ENCODE peak calls at places on chromosome 2, in six cellular contexts. O is brain microvascular endothelial cell, S is GM13976, U is endodermal cell, J is NB4, L is suprapubic skin. D is an unnamed sample.

GRCh38 chr2:71943238-71944182 is 204.2 kb downstream of the CYP26B1 start:
- DNase-seq in U (no peak), O (no peak), J (no peak), S (no peak), L (no peak), D (no peak)

GRCh38 chr2:83615491-83615890 is 843.6 kb downstream of the SUCLG1 start:
- DNase-seq in J (no peak), L (no peak), U (no peak), S (no peak), O (no peak), D (no peak)

GRCh38 chr2:54673501-54673998 is 49.9 kb upstream of the EML6 start:
- DNase-seq in J (peak; percentile 45), O (no peak), S (peak; percentile 50), U (peak; percentile 53), L (peak; percentile 94), D (no peak)

GRCh38 chr2:100418563-100418962 is 1.1 kb upstream of the CHST10 start:
- DNase-seq in L (no peak), U (no peak), S (no peak), O (no peak), J (no peak), D (no peak)

GRCh38 chr2:64189167-64189566 is 44.9 kb upstream of the PELI1 start:
- DNase-seq in L (no peak), S (no peak), U (peak; percentile 57), O (no peak), J (no peak), D (no peak)

GRCh38 chr2:88227446-88227845 is 57.3 kb downstream of the THNSL2 start:
- DNase-seq in S (no peak), U (peak; percentile 49), L (no peak), O (peak; percentile 2), J (no peak), D (peak; percentile 1)

GRCh38 chr2:109562421-109562820 is 51.3 kb downstream of the SEPTIN10 start:
- DNase-seq in S (no peak), U (no peak), J (no peak), O (no peak), L (no peak), D (peak; percentile 47)

GRCh38 chr2:151860613-151861146 is 32.5 kb upstream of the ARL5A start:
- DNase-seq in L (no peak), J (no peak), U (no peak), S (no peak), O (no peak), D (no peak)

DNA sequence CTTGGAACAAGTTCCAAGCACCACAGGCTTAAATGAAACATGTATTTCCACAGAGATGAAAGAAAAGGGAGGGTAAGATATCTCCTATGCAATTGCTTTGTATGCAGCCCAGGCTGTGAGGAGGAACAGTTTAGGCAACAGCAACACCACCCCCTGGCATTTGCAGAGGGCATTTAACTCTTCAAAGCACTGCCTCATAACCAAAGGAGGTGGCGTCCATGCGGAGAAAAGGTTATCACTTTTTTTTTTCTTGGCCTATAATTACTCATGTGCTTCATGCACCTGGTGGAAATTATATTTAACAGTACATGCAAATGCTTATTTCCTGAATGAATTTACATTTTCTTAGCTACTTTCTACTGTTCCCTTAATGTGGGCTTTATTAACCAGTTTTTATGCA is 286.0 kb downstream of the LPIN1 start:
- DNase-seq in L (no peak), O (no peak), S (peak; percentile 27), U (no peak), J (peak; percentile 20), D (no peak)
- TF ChIP-seq CTCF in L (no peak), O (no peak), S (no peak), U (peak; percentile 51), J (no peak), D (peak; percentile 10)

GRCh38 chr2:207503234-207503633 is 26.5 kb upstream of the CREB1 start:
- DNase-seq in O (peak; percentile 88), J (peak; percentile 18), S (peak; percentile 56), U (peak; percentile 51), L (no peak), D (no peak)

GRCh38 chr2:207506426-207506825 is 23.3 kb upstream of the CREB1 start:
- DNase-seq in J (no peak), S (peak; percentile 24), L (no peak), O (no peak), U (no peak), D (no peak)

GRCh38 chr2:207505728-207506127 is 24.0 kb upstream of the CREB1 start:
- DNase-seq in L (no peak), J (peak; percentile 33), S (no peak), O (peak; percentile 55), U (no peak), D (peak; percentile 79)

GRCh38 chr2:207505180-207505579 is 24.6 kb upstream of the CREB1 start:
- DNase-seq in L (no peak), O (no peak), S (no peak), U (peak; percentile 54), J (no peak), D (no peak)

DNA sequence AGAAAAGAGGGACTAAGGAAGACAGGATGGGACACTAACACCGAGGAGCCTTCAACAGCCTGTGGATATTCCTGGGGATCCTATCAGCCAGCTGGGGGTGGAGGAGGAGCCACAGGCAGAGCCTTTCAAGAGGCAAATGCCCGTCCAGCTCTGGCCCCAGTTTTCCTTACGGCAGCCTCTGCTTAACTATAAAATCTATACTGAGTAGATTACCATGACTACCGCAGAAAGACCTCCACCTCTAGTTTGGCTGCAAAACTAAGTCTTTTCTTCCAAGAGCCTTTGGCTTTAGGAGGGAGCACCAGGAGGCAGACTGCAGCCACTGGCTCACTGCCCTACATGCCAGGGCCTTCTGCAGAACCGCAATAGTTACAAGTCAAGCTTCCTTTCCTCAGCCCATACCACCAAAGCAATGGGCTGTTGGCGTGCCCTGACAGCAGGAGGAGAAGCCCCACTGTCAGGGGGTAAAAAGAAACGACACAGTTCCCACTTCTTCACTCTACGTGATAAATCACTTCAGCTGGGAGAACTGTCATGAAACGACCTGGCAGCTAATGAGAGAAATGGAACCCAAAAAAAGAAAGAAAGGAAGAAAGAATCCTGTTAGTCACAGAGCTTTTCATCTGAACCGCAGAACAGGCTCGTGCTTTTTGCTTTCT is 25.1 kb upstream of the CREB1 start:
- DNase-seq in O (peak; percentile 49), U (peak; percentile 63), J (no peak), S (no peak), L (no peak), D (peak; percentile 14)
- TF ChIP-seq CTCF in O (peak; percentile 42), U (no peak), J (no peak), S (no peak), L (no peak), D (no peak)

DNA sequence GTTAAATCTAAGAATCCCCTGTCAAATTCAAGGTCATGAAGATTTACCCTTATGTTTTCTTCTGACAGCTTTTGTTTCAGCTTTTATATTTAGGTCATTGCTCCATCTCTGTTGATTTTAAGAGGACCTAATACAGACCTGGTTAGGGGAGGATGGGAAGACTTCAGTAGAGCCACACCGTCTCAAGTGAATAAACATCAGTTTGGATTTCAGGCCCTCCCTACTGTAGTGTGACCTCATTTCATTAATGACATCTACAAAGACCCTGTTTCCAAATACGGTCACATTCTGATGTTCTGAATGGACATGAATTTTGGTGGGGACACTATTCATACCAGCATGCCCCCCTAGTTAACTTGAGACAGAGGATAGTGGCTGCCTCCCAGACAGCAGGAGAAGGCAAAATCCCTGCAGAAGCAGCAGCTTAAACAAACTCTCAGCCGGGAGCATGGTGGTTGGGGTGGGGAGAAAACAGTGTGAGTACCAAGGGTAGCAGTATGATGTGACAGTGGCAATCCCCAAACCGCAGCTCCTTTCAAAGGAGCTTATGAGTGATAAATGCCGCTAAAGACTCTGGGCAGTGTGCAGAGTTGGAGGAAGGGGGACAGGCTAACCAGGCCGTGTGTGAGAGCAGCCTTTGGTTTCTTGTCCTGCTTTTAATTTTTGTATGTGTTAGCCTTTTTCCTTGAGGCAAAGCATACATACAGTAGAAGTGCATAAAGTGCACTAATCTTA is 65.9 kb upstream of the TNP1 start:
- DNase-seq in U (no peak), J (no peak), S (no peak), L (no peak), O (no peak), D (no peak)
- TF ChIP-seq CTCF in U (no peak), J (no peak), S (no peak), L (no peak), O (no peak), D (no peak)

GRCh38 chr2:74675090-74675489 is 21.0 kb downstream of the SEMA4F start:
- DNase-seq in U (peak; percentile 67), J (no peak), L (no peak), O (no peak), S (no peak), D (no peak)
- TF ChIP-seq CTCF in U (peak; percentile 59), J (peak; percentile 9), L (no peak), O (peak; percentile 48), S (no peak), D (peak; percentile 64)

GRCh38 chr2:158923180-158923594 is 45.3 kb upstream of the TANC1 start:
- DNase-seq in L (no peak), J (no peak), S (no peak), O (no peak), U (peak; percentile 65), D (peak; percentile 9)

GRCh38 chr2:158923641-158924040 is 44.8 kb upstream of the TANC1 start:
- DNase-seq in O (no peak), J (no peak), S (no peak), U (no peak), L (no peak), D (no peak)

GRCh38 chr2:158922610-158923009 is 45.8 kb upstream of the TANC1 start:
- DNase-seq in O (no peak), S (no peak), U (no peak), J (no peak), L (no peak), D (no peak)

GRCh38 chr2:158926478-158926948 is 41.9 kb upstream of the TANC1 start:
- DNase-seq in J (no peak), S (no peak), O (peak; percentile 84), U (no peak), L (no peak), D (peak; percentile 60)

DNA sequence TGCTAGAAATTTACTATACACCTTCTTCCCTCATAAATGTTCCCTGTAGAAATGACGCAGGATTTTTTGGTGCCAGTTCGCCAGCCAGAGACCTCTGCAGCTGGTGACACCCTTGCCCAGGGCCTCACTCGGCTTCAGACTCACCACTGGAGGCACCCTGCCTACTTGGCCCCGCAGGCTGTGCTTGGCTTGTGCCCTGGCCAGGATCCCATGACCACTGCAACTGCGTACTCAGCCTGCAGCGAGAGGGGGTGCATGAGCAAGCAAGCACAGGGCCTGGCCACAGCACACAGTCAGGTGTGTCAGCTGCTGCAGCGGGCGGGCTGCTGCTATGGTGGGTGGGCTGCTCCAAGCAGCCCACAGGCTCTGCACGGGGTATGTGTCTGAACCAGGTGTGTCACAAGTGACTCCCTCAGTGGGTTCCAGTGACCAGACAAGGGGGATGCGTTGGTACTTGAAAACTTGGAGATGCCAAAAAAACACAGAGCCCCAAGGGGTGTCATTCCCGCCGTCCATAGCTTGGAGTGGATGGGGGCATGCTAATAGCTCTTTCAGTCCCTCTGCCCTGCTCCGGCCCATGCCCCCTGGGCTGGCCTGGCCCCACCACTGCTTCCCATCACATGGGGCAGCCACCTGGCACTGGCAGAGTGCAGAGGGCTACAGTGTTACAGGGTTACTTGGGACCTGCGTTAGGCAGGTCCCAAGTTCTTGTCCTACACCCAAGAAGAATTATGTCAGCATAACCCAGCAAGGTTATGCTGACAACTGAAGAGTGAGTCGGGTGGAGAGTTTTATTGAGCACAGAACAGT is 46.6 kb upstream of the TANC1 start:
- DNase-seq in J (no peak), S (no peak), U (peak; percentile 79), L (no peak), O (no peak), D (no peak)
- TF ChIP-seq CTCF in J (no peak), S (no peak), U (peak; percentile 33), L (no peak), O (no peak), D (no peak)

DNA sequence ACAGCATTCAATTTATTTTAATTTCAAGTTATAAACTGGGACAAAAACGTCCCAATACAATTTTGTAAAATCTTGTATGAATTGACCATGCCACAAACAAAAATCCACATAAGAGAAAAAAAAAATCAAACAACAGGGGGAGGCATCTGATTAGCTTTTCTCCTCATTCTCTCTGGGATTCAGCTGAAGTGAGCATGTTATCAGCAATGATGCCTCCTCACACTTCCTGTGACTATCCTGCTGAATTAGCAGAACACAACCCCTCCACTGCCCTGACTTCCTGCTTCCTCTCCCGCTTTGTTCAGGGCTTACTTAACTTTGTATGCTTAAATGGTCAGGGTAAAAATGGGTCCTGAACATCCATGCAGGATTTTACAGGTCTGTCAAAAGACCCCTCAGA is 132.2 kb upstream of the ITGB6 start:
- DNase-seq in L (no peak), S (no peak), J (peak; percentile 73), U (peak; percentile 63), O (peak; percentile 54), D (no peak)
- TF ChIP-seq CTCF in L (no peak), S (no peak), J (no peak), U (peak; percentile 30), O (no peak), D (peak; percentile 36)

D was measured in HFFc6.